ENCODE peak calls at places on chromosome 22, in four cellular contexts. One of them, this sample, is unnamed.

GRCh38 chr22:36873614-36874308 is 13.0 kb downstream of the NCF4 start:
- DNase-seq in stimulated activated CD8-positive, alpha-beta memory T cell treated with anti-CD3 and anti-CD28 coated beads, Interleukin-12 subunit alpha, Interleukin-12 subunit beta, amount 100 ng/mL, for 1 hour: no peak
- DNase-seq in amygdala: no peak
- DNase-seq in NCI-H460: peak; percentile 23
- DNase-seq in this sample: no peak

GRCh38 chr22:42595434-42595833 is 19.2 kb downstream of the POLDIP3 start:
- DNase-seq in NCI-H460: no peak
- DNase-seq in amygdala: no peak
- DNase-seq in stimulated activated CD8-positive, alpha-beta memory T cell treated with anti-CD3 and anti-CD28 coated beads, Interleukin-12 subunit alpha, Interleukin-12 subunit beta, amount 100 ng/mL, for 1 hour: no peak
- DNase-seq in this sample: no peak

GRCh38 chr22:39215430-39216142 is 29.2 kb downstream of the PDGFB start:
- DNase-seq in amygdala: no peak
- DNase-seq in NCI-H460: no peak
- DNase-seq in stimulated activated CD8-positive, alpha-beta memory T cell treated with anti-CD3 and anti-CD28 coated beads, Interleukin-12 subunit alpha, Interleukin-12 subunit beta, amount 100 ng/mL, for 1 hour: no peak
- DNase-seq in this sample: no peak

GRCh38 chr22:31960767-31961166 is 16.4 kb downstream of the YWHAH start:
- DNase-seq in NCI-H460: no peak
- DNase-seq in stimulated activated CD8-positive, alpha-beta memory T cell treated with anti-CD3 and anti-CD28 coated beads, Interleukin-12 subunit alpha, Interleukin-12 subunit beta, amount 100 ng/mL, for 1 hour: no peak
- DNase-seq in amygdala: no peak
- DNase-seq in this sample: no peak

GRCh38 chr22:20312396-20313191 is 7.3 kb downstream of the DGCR6L start:
- DNase-seq in stimulated activated CD8-positive, alpha-beta memory T cell treated with anti-CD3 and anti-CD28 coated beads, Interleukin-12 subunit alpha, Interleukin-12 subunit beta, amount 100 ng/mL, for 1 hour: no peak
- DNase-seq in amygdala: no peak
- DNase-seq in NCI-H460: no peak
- DNase-seq in this sample: no peak

GRCh38 chr22:46487318-46487717 is 50.1 kb downstream of the CELSR1 start:
- DNase-seq in amygdala: no peak
- DNase-seq in stimulated activated CD8-positive, alpha-beta memory T cell treated with anti-CD3 and anti-CD28 coated beads, Interleukin-12 subunit alpha, Interleukin-12 subunit beta, amount 100 ng/mL, for 1 hour: no peak
- DNase-seq in NCI-H460: no peak
- DNase-seq in this sample: no peak

GRCh38 chr22:31282748-31283468 is 9.4 kb downstream of the PIK3IP1 start:
- DNase-seq in stimulated activated CD8-positive, alpha-beta memory T cell treated with anti-CD3 and anti-CD28 coated beads, Interleukin-12 subunit alpha, Interleukin-12 subunit beta, amount 100 ng/mL, for 1 hour: no peak
- DNase-seq in NCI-H460: no peak
- DNase-seq in amygdala: no peak
- DNase-seq in this sample: no peak

GRCh38 chr22:49015993-49016908 is 811.4 kb downstream of the BRD1 start:
- DNase-seq in NCI-H460: no peak
- DNase-seq in amygdala: no peak
- DNase-seq in stimulated activated CD8-positive, alpha-beta memory T cell treated with anti-CD3 and anti-CD28 coated beads, Interleukin-12 subunit alpha, Interleukin-12 subunit beta, amount 100 ng/mL, for 1 hour: no peak
- DNase-seq in this sample: no peak

GRCh38 chr22:29121124-29121523 is 48.3 kb downstream of the KREMEN1 start:
- DNase-seq in amygdala: no peak
- DNase-seq in stimulated activated CD8-positive, alpha-beta memory T cell treated with anti-CD3 and anti-CD28 coated beads, Interleukin-12 subunit alpha, Interleukin-12 subunit beta, amount 100 ng/mL, for 1 hour: no peak
- DNase-seq in NCI-H460: no peak
- DNase-seq in this sample: no peak

GRCh38 chr22:38187413-38188212 is 6.0 kb upstream of the PLA2G6 start:
- DNase-seq in amygdala: no peak
- DNase-seq in stimulated activated CD8-positive, alpha-beta memory T cell treated with anti-CD3 and anti-CD28 coated beads, Interleukin-12 subunit alpha, Interleukin-12 subunit beta, amount 100 ng/mL, for 1 hour: no peak
- DNase-seq in NCI-H460: no peak
- DNase-seq in this sample: no peak

GRCh38 chr22:43168416-43169309 is 17.3 kb downstream of the TSPO start:
- DNase-seq in amygdala: no peak
- DNase-seq in NCI-H460: no peak
- DNase-seq in stimulated activated CD8-positive, alpha-beta memory T cell treated with anti-CD3 and anti-CD28 coated beads, Interleukin-12 subunit alpha, Interleukin-12 subunit beta, amount 100 ng/mL, for 1 hour: no peak
- DNase-seq in this sample: peak; percentile 17

GRCh38 chr22:31091106-31091975 is 10.2 kb downstream of the SMTN start:
- DNase-seq in NCI-H460: no peak
- DNase-seq in amygdala: no peak
- DNase-seq in stimulated activated CD8-positive, alpha-beta memory T cell treated with anti-CD3 and anti-CD28 coated beads, Interleukin-12 subunit alpha, Interleukin-12 subunit beta, amount 100 ng/mL, for 1 hour: no peak
- DNase-seq in this sample: no peak

GRCh38 chr22:46665751-46666280 is 45.6 kb downstream of the GRAMD4 start:
- DNase-seq in stimulated activated CD8-positive, alpha-beta memory T cell treated with anti-CD3 and anti-CD28 coated beads, Interleukin-12 subunit alpha, Interleukin-12 subunit beta, amount 100 ng/mL, for 1 hour: no peak
- DNase-seq in NCI-H460: no peak
- DNase-seq in amygdala: no peak
- DNase-seq in this sample: no peak

GRCh38 chr22:36546092-36546804 is 17.3 kb upstream of the EIF3D start:
- DNase-seq in NCI-H460: peak; percentile 59
- DNase-seq in amygdala: no peak
- DNase-seq in stimulated activated CD8-positive, alpha-beta memory T cell treated with anti-CD3 and anti-CD28 coated beads, Interleukin-12 subunit alpha, Interleukin-12 subunit beta, amount 100 ng/mL, for 1 hour: no peak
- DNase-seq in this sample: peak; percentile 24

GRCh38 chr22:39315389-39315788 is 4.0 kb downstream of the RPL3 start:
- DNase-seq in stimulated activated CD8-positive, alpha-beta memory T cell treated with anti-CD3 and anti-CD28 coated beads, Interleukin-12 subunit alpha, Interleukin-12 subunit beta, amount 100 ng/mL, for 1 hour: no peak
- DNase-seq in amygdala: no peak
- DNase-seq in NCI-H460: no peak
- DNase-seq in this sample: no peak

GRCh38 chr22:40641269-40641668 is 4.8 kb upstream of the MRTFA start:
- DNase-seq in amygdala: no peak
- DNase-seq in NCI-H460: no peak
- DNase-seq in stimulated activated CD8-positive, alpha-beta memory T cell treated with anti-CD3 and anti-CD28 coated beads, Interleukin-12 subunit alpha, Interleukin-12 subunit beta, amount 100 ng/mL, for 1 hour: no peak
- DNase-seq in this sample: no peak

GRCh38 chr22:36528795-36529718 is at the start of gene EIF3D:
- DNase-seq in amygdala: peak; percentile 93
- DNase-seq in stimulated activated CD8-positive, alpha-beta memory T cell treated with anti-CD3 and anti-CD28 coated beads, Interleukin-12 subunit alpha, Interleukin-12 subunit beta, amount 100 ng/mL, for 1 hour: peak; percentile 96
- DNase-seq in NCI-H460: peak; percentile 98
- DNase-seq in this sample: peak; percentile 98

GRCh38 chr22:17536269-17536668 is 27.0 kb upstream of the SLC25A18 start:
- DNase-seq in stimulated activated CD8-positive, alpha-beta memory T cell treated with anti-CD3 and anti-CD28 coated beads, Interleukin-12 subunit alpha, Interleukin-12 subunit beta, amount 100 ng/mL, for 1 hour: no peak
- DNase-seq in NCI-H460: no peak
- DNase-seq in amygdala: no peak
- DNase-seq in this sample: no peak

GRCh38 chr22:24435861-24436351 is 8.5 kb downstream of the ADORA2A start:
- DNase-seq in amygdala: no peak
- DNase-seq in stimulated activated CD8-positive, alpha-beta memory T cell treated with anti-CD3 and anti-CD28 coated beads, Interleukin-12 subunit alpha, Interleukin-12 subunit beta, amount 100 ng/mL, for 1 hour: no peak
- DNase-seq in NCI-H460: no peak
- DNase-seq in this sample: no peak

GRCh38 chr22:30427871-30428270 is 2.3 kb downstream of the MTFP1 start:
- DNase-seq in stimulated activated CD8-positive, alpha-beta memory T cell treated with anti-CD3 and anti-CD28 coated beads, Interleukin-12 subunit alpha, Interleukin-12 subunit beta, amount 100 ng/mL, for 1 hour: no peak
- DNase-seq in NCI-H460: no peak
- DNase-seq in amygdala: no peak
- DNase-seq in this sample: no peak

GRCh38 chr22:28217277-28217676 is 298.2 kb upstream of the PITPNB start:
- DNase-seq in amygdala: no peak
- DNase-seq in NCI-H460: no peak
- DNase-seq in stimulated activated CD8-positive, alpha-beta memory T cell treated with anti-CD3 and anti-CD28 coated beads, Interleukin-12 subunit alpha, Interleukin-12 subunit beta, amount 100 ng/mL, for 1 hour: no peak
- DNase-seq in this sample: no peak

GRCh38 chr22:39518996-39519680 is 1.2 kb upstream of the ATF4 start:
- DNase-seq in NCI-H460: no peak
- DNase-seq in stimulated activated CD8-positive, alpha-beta memory T cell treated with anti-CD3 and anti-CD28 coated beads, Interleukin-12 subunit alpha, Interleukin-12 subunit beta, amount 100 ng/mL, for 1 hour: no peak
- DNase-seq in amygdala: no peak
- DNase-seq in this sample: no peak

GRCh38 chr22:23121026-23121823 is 20.6 kb downstream of the RSPH14 start:
- DNase-seq in stimulated activated CD8-positive, alpha-beta memory T cell treated with anti-CD3 and anti-CD28 coated beads, Interleukin-12 subunit alpha, Interleukin-12 subunit beta, amount 100 ng/mL, for 1 hour: no peak
- DNase-seq in amygdala: no peak
- DNase-seq in NCI-H460: no peak
- DNase-seq in this sample: no peak

GRCh38 chr22:37507731-37508130 is 11.5 kb downstream of the CARD10 start:
- DNase-seq in amygdala: no peak
- DNase-seq in stimulated activated CD8-positive, alpha-beta memory T cell treated with anti-CD3 and anti-CD28 coated beads, Interleukin-12 subunit alpha, Interleukin-12 subunit beta, amount 100 ng/mL, for 1 hour: no peak
- DNase-seq in NCI-H460: no peak
- DNase-seq in this sample: no peak